ENCODE peak calls at places on chromosome 13, in five cellular contexts. One of them, this sample, is unnamed.

GRCh38 chr13:77033717-77034302 is 6.9 kb upstream of the FBXL3 start:
- DNase-seq in stomach: no peak
- DNase-seq in PC-3: peak; percentile 82
- DNase-seq in endodermal cell: no peak
- DNase-seq in heart left ventricle: no peak
- DNase-seq in this sample: no peak

GRCh38 chr13:110507678-110508381 is 53.7 kb downstream of the RAB20 start:
- DNase-seq in heart left ventricle: peak; percentile 46
- DNase-seq in PC-3: peak; percentile 15
- DNase-seq in endodermal cell: no peak
- DNase-seq in stomach: peak; percentile 91
- DNase-seq in this sample: peak; percentile 67

GRCh38 chr13:27905650-27906049 is 14.2 kb upstream of the PDX1 start:
- DNase-seq in PC-3: no peak
- DNase-seq in heart left ventricle: no peak
- DNase-seq in stomach: no peak
- DNase-seq in endodermal cell: no peak
- DNase-seq in this sample: no peak

GRCh38 chr13:87736849-87737400 is 65.8 kb downstream of the SLITRK5 start:
- DNase-seq in stomach: no peak
- DNase-seq in endodermal cell: no peak
- DNase-seq in PC-3: no peak
- DNase-seq in heart left ventricle: no peak
- DNase-seq in this sample: no peak

GRCh38 chr13:106177146-106177545 is 358.3 kb downstream of the EFNB2 start:
- DNase-seq in heart left ventricle: no peak
- DNase-seq in PC-3: no peak
- DNase-seq in endodermal cell: no peak
- DNase-seq in stomach: no peak
- DNase-seq in this sample: no peak

GRCh38 chr13:50224534-50224933 is 209.3 kb downstream of the KCNRG start:
- DNase-seq in stomach: no peak
- DNase-seq in heart left ventricle: no peak
- DNase-seq in PC-3: peak; percentile 65
- DNase-seq in endodermal cell: no peak
- DNase-seq in this sample: no peak

GRCh38 chr13:40313269-40314200 is 352.9 kb downstream of the FOXO1 start:
- DNase-seq in heart left ventricle: peak; percentile 41
- DNase-seq in PC-3: no peak
- DNase-seq in endodermal cell: no peak
- DNase-seq in stomach: no peak
- DNase-seq in this sample: no peak

GRCh38 chr13:113272791-113273190 is 24.2 kb upstream of the LAMP1 start:
- DNase-seq in endodermal cell: no peak
- DNase-seq in heart left ventricle: no peak
- DNase-seq in PC-3: no peak
- DNase-seq in stomach: no peak
- DNase-seq in this sample: no peak

GRCh38 chr13:86087241-86087640 is 288.0 kb upstream of the SLITRK6 start:
- DNase-seq in stomach: no peak
- DNase-seq in PC-3: peak; percentile 29
- DNase-seq in endodermal cell: no peak
- DNase-seq in heart left ventricle: no peak
- DNase-seq in this sample: no peak

GRCh38 chr13:82116422-82116989 is 1765.8 kb downstream of the SLITRK1 start:
- DNase-seq in PC-3: no peak
- DNase-seq in heart left ventricle: no peak
- DNase-seq in endodermal cell: no peak
- DNase-seq in stomach: no peak
- DNase-seq in this sample: no peak

GRCh38 chr13:64675256-64675892 is 2554.8 kb downstream of the PCDH9 start:
- DNase-seq in heart left ventricle: no peak
- DNase-seq in endodermal cell: no peak
- DNase-seq in stomach: no peak
- DNase-seq in PC-3: peak; percentile 76
- DNase-seq in this sample: no peak

GRCh38 chr13:41259875-41260501 is 3.4 kb downstream of the MTRF1 start:
- DNase-seq in endodermal cell: no peak
- DNase-seq in stomach: no peak
- DNase-seq in heart left ventricle: no peak
- DNase-seq in PC-3: no peak
- DNase-seq in this sample: no peak

GRCh38 chr13:72737033-72737432 is 9.3 kb downstream of the BORA start:
- DNase-seq in stomach: no peak
- DNase-seq in endodermal cell: no peak
- DNase-seq in heart left ventricle: no peak
- DNase-seq in PC-3: no peak
- DNase-seq in this sample: no peak

GRCh38 chr13:53783466-53783865 is 754.9 kb downstream of the OLFM4 start:
- DNase-seq in PC-3: no peak
- DNase-seq in endodermal cell: peak; percentile 46
- DNase-seq in stomach: peak; percentile 60
- DNase-seq in heart left ventricle: no peak
- DNase-seq in this sample: no peak

GRCh38 chr13:109840201-109840892 is 54.0 kb upstream of the IRS2 start:
- DNase-seq in endodermal cell: no peak
- DNase-seq in stomach: no peak
- DNase-seq in heart left ventricle: no peak
- DNase-seq in PC-3: peak; percentile 77
- DNase-seq in this sample: no peak

GRCh38 chr13:27599845-27600553 is 20.3 kb downstream of the LNX2 start:
- DNase-seq in stomach: peak; percentile 34
- DNase-seq in heart left ventricle: no peak
- DNase-seq in PC-3: peak; percentile 90
- DNase-seq in endodermal cell: no peak
- DNase-seq in this sample: no peak

GRCh38 chr13:39036212-39036611 is 1.7 kb downstream of the PROSER1 start:
- DNase-seq in PC-3: peak; percentile 26
- DNase-seq in heart left ventricle: no peak
- DNase-seq in stomach: no peak
- DNase-seq in endodermal cell: no peak
- DNase-seq in this sample: no peak

GRCh38 chr13:106630650-106631049 is 62.7 kb upstream of the ARGLU1 start:
- DNase-seq in stomach: no peak
- DNase-seq in PC-3: no peak
- DNase-seq in heart left ventricle: no peak
- DNase-seq in endodermal cell: no peak
- DNase-seq in this sample: no peak

GRCh38 chr13:43574601-43575000 is 212.2 kb downstream of the ENOX1 start:
- DNase-seq in PC-3: no peak
- DNase-seq in heart left ventricle: no peak
- DNase-seq in stomach: no peak
- DNase-seq in endodermal cell: no peak
- DNase-seq in this sample: no peak

GRCh38 chr13:103140001-103140671 is 73.9 kb upstream of the SLC10A2 start:
- DNase-seq in PC-3: peak; percentile 42
- DNase-seq in heart left ventricle: no peak
- DNase-seq in endodermal cell: peak; percentile 62
- DNase-seq in stomach: no peak
- DNase-seq in this sample: no peak

GRCh38 chr13:50914301-50914700 is 4.7 kb downstream of the RNASEH2B start:
- DNase-seq in endodermal cell: no peak
- DNase-seq in heart left ventricle: no peak
- DNase-seq in PC-3: no peak
- DNase-seq in stomach: no peak
- DNase-seq in this sample: no peak

GRCh38 chr13:36154567-36155231 is 23.5 kb upstream of the DCLK1 start:
- DNase-seq in stomach: no peak
- DNase-seq in endodermal cell: peak; percentile 77
- DNase-seq in heart left ventricle: peak; percentile 18
- DNase-seq in PC-3: no peak
- DNase-seq in this sample: peak; percentile 23
- H3K4me3 ChIP-seq in stomach: peak overlapping the region; percentile 5
- H3K4me3 ChIP-seq in endodermal cell: no peak overlapping the region
- H3K4me3 ChIP-seq in heart left ventricle: peak overlapping the region; percentile 49
- H3K4me3 ChIP-seq in PC-3: no peak overlapping the region
- H3K4me3 ChIP-seq in this sample: peak overlapping the region; percentile 36

GRCh38 chr13:46896346-46897138 is at the start of gene HTR2A:
- DNase-seq in stomach: peak; percentile 33
- DNase-seq in endodermal cell: no peak
- DNase-seq in PC-3: peak; percentile 18
- DNase-seq in heart left ventricle: no peak
- DNase-seq in this sample: no peak

GRCh38 chr13:46893820-46894533 is 2.9 kb downstream of the HTR2A start:
- DNase-seq in PC-3: peak; percentile 56
- DNase-seq in stomach: peak; percentile 64
- DNase-seq in endodermal cell: peak; percentile 91
- DNase-seq in heart left ventricle: peak; percentile 47
- DNase-seq in this sample: peak; percentile 83

GRCh38 chr13:46894534-46894906 is 2.3 kb downstream of the HTR2A start:
- DNase-seq in PC-3: peak; percentile 37
- DNase-seq in heart left ventricle: no peak
- DNase-seq in endodermal cell: no peak
- DNase-seq in stomach: no peak
- DNase-seq in this sample: no peak

DNA sequence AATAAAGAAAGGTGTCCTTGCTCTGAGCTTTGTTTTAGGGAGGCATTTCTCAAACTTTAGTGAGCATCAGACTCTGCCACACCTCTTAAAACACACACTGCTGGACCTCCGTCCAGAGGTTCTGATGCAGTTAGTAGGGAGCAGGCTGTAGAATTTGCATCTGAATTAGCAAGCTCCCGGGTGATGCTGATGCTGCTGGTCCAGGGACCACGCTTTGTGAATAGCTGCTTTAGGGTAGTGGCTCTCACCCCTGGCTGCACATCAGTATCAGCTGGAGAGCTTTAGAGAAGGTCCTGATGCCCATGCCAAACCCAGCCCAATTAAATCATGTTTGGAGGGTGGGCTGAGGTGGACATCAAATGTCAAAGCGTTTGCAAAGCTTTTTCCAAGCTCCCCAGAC is 3.6 kb downstream of the HTR2A start:
- DNase-seq in stomach: no peak
- DNase-seq in heart left ventricle: no peak
- DNase-seq in PC-3: no peak
- DNase-seq in endodermal cell: no peak
- DNase-seq in this sample: no peak
- H3K4me3 ChIP-seq in stomach: peak overlapping the region; percentile 56
- H3K4me3 ChIP-seq in heart left ventricle: peak overlapping the region; percentile 51
- H3K4me3 ChIP-seq in PC-3: peak overlapping the region; percentile 83
- H3K4me3 ChIP-seq in endodermal cell: no peak overlapping the region
- H3K4me3 ChIP-seq in this sample: peak overlapping the region; percentile 69

GRCh38 chr13:100395698-100396373 is 192.8 kb downstream of the GGACT start:
- DNase-seq in PC-3: no peak
- DNase-seq in stomach: no peak
- DNase-seq in endodermal cell: no peak
- DNase-seq in heart left ventricle: no peak
- DNase-seq in this sample: no peak

GRCh38 chr13:100392709-100393630 is 195.6 kb downstream of the GGACT start:
- DNase-seq in stomach: peak; percentile 69
- DNase-seq in heart left ventricle: peak; percentile 68
- DNase-seq in PC-3: peak; percentile 95
- DNase-seq in endodermal cell: peak; percentile 85
- DNase-seq in this sample: peak; percentile 62

GRCh38 chr13:100396771-100397170 is 191.8 kb downstream of the GGACT start:
- DNase-seq in PC-3: no peak
- DNase-seq in endodermal cell: peak; percentile 83
- DNase-seq in stomach: no peak
- DNase-seq in heart left ventricle: no peak
- DNase-seq in this sample: no peak

GRCh38 chr13:100397627-100398026 is 191.0 kb downstream of the GGACT start:
- DNase-seq in heart left ventricle: no peak
- DNase-seq in endodermal cell: no peak
- DNase-seq in stomach: no peak
- DNase-seq in PC-3: no peak
- DNase-seq in this sample: no peak

DNA sequence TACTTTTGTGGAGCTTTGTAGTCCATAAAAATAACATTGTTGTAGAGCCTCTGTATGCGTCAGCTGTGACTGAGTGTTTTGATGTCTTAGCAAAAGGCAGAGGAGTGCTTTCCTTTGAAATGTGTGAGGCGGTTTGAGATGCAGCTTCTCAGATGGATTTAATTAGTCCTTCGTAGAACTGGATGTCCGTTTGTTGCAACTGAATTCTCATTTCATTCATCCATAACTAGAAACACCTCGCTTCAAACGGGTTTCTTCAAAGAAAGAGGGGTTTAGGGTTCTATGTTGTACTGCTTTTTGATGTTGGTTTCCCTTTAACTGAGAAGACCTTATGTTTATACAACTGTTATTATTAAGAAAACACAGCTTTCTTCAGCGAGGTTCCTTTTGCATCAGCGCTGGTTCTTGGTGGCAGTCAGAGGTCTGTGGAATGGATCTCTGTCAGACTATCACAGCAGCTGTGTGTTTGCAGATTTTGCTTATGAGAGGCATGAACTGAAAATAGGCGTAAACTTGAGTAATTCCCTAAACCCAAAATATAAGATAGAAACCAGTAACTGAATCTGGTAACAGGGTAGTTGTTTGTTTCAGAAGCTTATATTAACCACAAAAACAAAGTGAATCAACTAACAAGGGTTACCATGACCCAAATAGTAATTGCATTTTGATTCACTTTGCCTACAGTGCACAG is 194.4 kb downstream of the GGACT start:
- DNase-seq in stomach: no peak
- DNase-seq in PC-3: no peak
- DNase-seq in endodermal cell: no peak
- DNase-seq in heart left ventricle: no peak
- DNase-seq in this sample: no peak
- H3K4me3 ChIP-seq in stomach: no peak overlapping the region
- H3K4me3 ChIP-seq in PC-3: no peak overlapping the region
- H3K4me3 ChIP-seq in endodermal cell: no peak overlapping the region
- H3K4me3 ChIP-seq in heart left ventricle: no peak overlapping the region
- H3K4me3 ChIP-seq in this sample: no peak overlapping the region

DNA sequence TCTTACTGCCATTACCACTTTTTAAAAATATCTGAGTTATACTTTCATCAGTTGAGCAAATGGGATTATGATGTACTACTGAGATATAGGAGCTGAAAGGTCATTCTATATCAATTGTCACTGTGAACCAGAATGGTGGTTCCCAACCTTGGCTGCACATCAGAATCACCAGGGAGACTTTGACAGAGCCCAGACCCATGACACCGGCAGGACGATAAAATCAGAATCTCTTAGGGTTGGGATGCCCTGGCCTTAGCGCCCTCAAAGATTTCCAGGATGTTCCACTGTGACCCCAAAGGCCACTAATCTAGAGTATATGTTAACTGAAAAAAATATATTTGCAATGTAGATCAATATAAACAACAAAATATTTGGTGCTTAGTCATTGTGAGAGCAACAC is 355.1 kb downstream of the LIG4 start:
- DNase-seq in stomach: no peak
- DNase-seq in PC-3: no peak
- DNase-seq in heart left ventricle: no peak
- DNase-seq in endodermal cell: no peak
- DNase-seq in this sample: no peak
- H3K4me3 ChIP-seq in stomach: no peak overlapping the region
- H3K4me3 ChIP-seq in PC-3: no peak overlapping the region
- H3K4me3 ChIP-seq in heart left ventricle: no peak overlapping the region
- H3K4me3 ChIP-seq in endodermal cell: no peak overlapping the region
- H3K4me3 ChIP-seq in this sample: no peak overlapping the region

DNA sequence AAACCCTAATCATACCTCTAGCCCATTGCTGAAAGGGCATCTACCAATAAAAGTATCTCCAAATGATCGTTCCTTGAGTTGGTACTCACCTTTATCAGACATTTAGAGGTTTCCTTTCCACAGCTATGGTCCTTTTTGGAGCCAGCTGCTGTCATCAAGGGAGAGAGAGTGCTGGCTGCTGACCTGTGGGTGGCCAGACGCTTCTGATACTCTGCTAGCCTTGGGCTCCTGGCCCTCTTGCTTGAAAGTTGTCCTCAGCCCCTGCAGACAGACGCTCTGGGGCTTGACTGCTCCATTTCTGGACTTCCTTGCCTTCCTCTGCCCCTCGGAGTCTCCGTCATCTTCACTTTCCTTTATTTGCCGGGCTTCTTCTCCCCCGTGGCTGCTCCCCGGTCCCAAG is 499.1 kb downstream of the DIAPH3 start:
- DNase-seq in PC-3: no peak
- DNase-seq in stomach: no peak
- DNase-seq in heart left ventricle: no peak
- DNase-seq in endodermal cell: no peak
- DNase-seq in this sample: no peak
- H3K4me3 ChIP-seq in PC-3: no peak overlapping the region
- H3K4me3 ChIP-seq in stomach: no peak overlapping the region
- H3K4me3 ChIP-seq in heart left ventricle: no peak overlapping the region
- H3K4me3 ChIP-seq in endodermal cell: no peak overlapping the region
- H3K4me3 ChIP-seq in this sample: no peak overlapping the region

This sample was measured in psoas muscle.